ENCODE peak calls at places on chromosomes 1 and 21, in ten cellular contexts. N, F, P, D, X, J, Q, I, H and R are unnamed samples.

GRCh38 chr1:14363707-14364413 is 234.6 kb upstream of the KAZN start:
- DNase-seq in N (no peak), F (no peak), P (no peak), D (peak; percentile 9), X (no peak), J (no peak), Q (no peak), I (no peak), H (no peak), R (no peak)

GRCh38 chr1:210143465-210144062 is 89.0 kb upstream of the SERTAD4 start:
- DNase-seq in N (peak; percentile 45), F (peak; percentile 77), P (peak; percentile 83), D (peak; percentile 95), X (peak; percentile 84), J (peak; percentile 89), Q (no peak), I (peak; percentile 86), H (peak; percentile 42), R (peak; percentile 39)

GRCh38 chr1:63463248-63463647 is 59.8 kb downstream of the ITGB3BP start:
- DNase-seq in N (no peak), F (peak; percentile 87), P (no peak), D (peak; percentile 45), X (no peak), J (peak; percentile 82), Q (peak; percentile 40), I (no peak), H (no peak), R (no peak)

GRCh38 chr1:71634159-71634558 is 553.3 kb upstream of the ZRANB2 start:
- DNase-seq in N (no peak), F (no peak), P (no peak), D (no peak), X (no peak), J (no peak), Q (no peak), I (no peak), H (no peak), R (no peak)

GRCh38 chr1:224541901-224542610 is 74.1 kb upstream of the CNIH3 start:
- DNase-seq in N (no peak), F (peak; percentile 27), P (no peak), D (peak; percentile 68), X (no peak), J (no peak), Q (no peak), I (no peak), H (peak; percentile 84), R (no peak)

GRCh38 chr1:29579821-29580425 is 343.6 kb downstream of the PTPRU start:
- DNase-seq in N (no peak), F (peak; percentile 69), P (no peak), D (peak; percentile 76), X (no peak), J (peak; percentile 33), Q (no peak), I (no peak), H (peak; percentile 93), R (no peak)

GRCh38 chr21:45583831-45584509 is 41.7 kb upstream of the SLC19A1 start:
- DNase-seq in N (no peak), F (no peak), P (no peak), D (no peak), X (no peak), J (no peak), Q (no peak), I (peak; percentile 1), H (no peak), R (no peak)

GRCh38 chr1:1941211-1941841 is 22.2 kb upstream of the TMEM52 start:
- DNase-seq in N (no peak), F (no peak), P (no peak), D (no peak), X (no peak), J (no peak), Q (no peak), I (no peak), H (no peak), R (no peak)

GRCh38 chr1:173332026-173332425 is 124.9 kb upstream of the TNFSF4 start:
- DNase-seq in N (no peak), F (peak; percentile 34), P (no peak), D (peak; percentile 83), X (no peak), J (peak; percentile 28), Q (no peak), I (no peak), H (peak; percentile 78), R (no peak)

GRCh38 chr1:85601930-85602329 is 21.4 kb downstream of the CCN1 start:
- DNase-seq in N (no peak), F (no peak), P (no peak), D (no peak), X (no peak), J (no peak), Q (no peak), I (no peak), H (no peak), R (no peak)

GRCh38 chr1:179876289-179876715 is 1.3 kb downstream of the TOR1AIP2 start:
- DNase-seq in N (no peak), F (peak; percentile 90), P (no peak), D (peak; percentile 69), X (peak; percentile 71), J (peak; percentile 82), Q (peak; percentile 42), I (no peak), H (peak; percentile 47), R (no peak)

GRCh38 chr1:87684786-87685185 is 356.1 kb downstream of the LMO4 start:
- DNase-seq in N (no peak), F (peak; percentile 51), P (no peak), D (no peak), X (peak; percentile 36), J (no peak), Q (no peak), I (peak; percentile 11), H (peak; percentile 76), R (no peak)

GRCh38 chr1:168498159-168498609 is 45.6 kb downstream of the XCL2 start:
- DNase-seq in N (no peak), F (no peak), P (no peak), D (no peak), X (peak; percentile 60), J (no peak), Q (no peak), I (no peak), H (peak; percentile 60), R (no peak)

GRCh38 chr1:176720835-176721234 is 257.9 kb downstream of the PAPPA2 start:
- DNase-seq in N (no peak), F (no peak), P (no peak), D (no peak), X (no peak), J (peak; percentile 22), Q (no peak), I (no peak), H (no peak), R (no peak)

GRCh38 chr1:176719478-176719877 is 256.5 kb downstream of the PAPPA2 start:
- DNase-seq in N (no peak), F (no peak), P (no peak), D (no peak), X (no peak), J (no peak), Q (no peak), I (no peak), H (no peak), R (no peak)

GRCh38 chr1:176717052-176717754 is 254.2 kb downstream of the PAPPA2 start:
- DNase-seq in N (no peak), F (no peak), P (no peak), D (no peak), X (no peak), J (no peak), Q (no peak), I (peak; percentile 35), H (no peak), R (no peak)
- TF ChIP-seq CTCF in N (no peak), F (no peak), P (no peak), D (no peak), X (no peak), J (no peak), Q (no peak), I (peak; percentile 5), H (no peak), R (no peak)

DNA sequence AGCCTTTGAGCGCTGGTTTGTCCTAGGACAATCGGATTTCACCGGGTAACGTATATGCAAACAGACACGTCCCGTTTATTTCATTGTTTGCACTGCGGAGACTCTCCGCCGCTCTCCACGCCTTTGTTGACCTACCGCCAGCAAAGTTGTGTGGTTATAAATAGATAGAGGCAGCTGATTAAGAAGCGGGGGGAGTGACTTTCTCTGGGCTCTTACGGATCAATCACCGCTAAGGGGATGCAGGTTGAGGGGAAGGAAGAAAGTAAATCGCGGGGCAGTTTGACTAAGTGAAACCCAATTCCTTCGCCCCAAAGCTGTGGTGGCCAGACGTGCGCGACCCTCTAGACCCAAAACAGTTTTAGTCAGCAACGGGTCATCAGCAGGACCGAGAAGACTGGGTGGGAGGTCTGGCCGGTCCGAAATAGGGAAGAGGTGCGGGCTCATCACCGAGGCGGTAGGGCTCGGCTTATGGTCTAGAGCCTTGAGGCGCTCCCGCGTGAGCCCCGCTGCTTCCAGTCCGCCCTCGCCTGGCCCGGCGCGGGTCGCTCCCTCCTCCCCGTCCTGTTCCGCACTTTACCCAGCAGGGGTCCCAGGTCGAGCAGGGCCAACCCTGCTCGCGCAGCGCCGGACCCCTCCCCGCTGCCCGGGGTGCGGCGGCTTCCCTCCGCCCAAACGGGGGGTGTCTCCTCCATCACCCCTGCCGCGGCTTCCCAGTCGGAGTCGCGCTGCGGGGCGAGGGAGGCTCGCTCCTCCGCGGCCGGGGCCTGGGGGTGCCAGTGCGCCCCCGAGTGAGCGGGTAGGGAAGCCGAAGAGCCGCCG is 120.8 kb upstream of the RRP15 start:
- DNase-seq in N (peak; percentile 31), F (peak; percentile 25), P (no peak), D (peak; percentile 93), X (peak; percentile 42), J (no peak), Q (no peak), I (peak; percentile 38), H (peak; percentile 4), R (peak; percentile 18)
- TF ChIP-seq CTCF in N (no peak), F (no peak), P (no peak), D (peak; percentile 41), X (peak; percentile 6), J (no peak), Q (no peak), I (no peak), H (no peak), R (no peak)

GRCh38 chr1:119806489-119806888 is 4.8 kb downstream of the REG4 start:
- DNase-seq in N (no peak), F (no peak), P (no peak), D (no peak), X (no peak), J (no peak), Q (no peak), I (no peak), H (no peak), R (no peak)
- TF ChIP-seq CTCF in N (no peak), F (no peak), P (no peak), D (no peak), X (no peak), J (no peak), Q (no peak), I (no peak), H (no peak), R (no peak)

DNA sequence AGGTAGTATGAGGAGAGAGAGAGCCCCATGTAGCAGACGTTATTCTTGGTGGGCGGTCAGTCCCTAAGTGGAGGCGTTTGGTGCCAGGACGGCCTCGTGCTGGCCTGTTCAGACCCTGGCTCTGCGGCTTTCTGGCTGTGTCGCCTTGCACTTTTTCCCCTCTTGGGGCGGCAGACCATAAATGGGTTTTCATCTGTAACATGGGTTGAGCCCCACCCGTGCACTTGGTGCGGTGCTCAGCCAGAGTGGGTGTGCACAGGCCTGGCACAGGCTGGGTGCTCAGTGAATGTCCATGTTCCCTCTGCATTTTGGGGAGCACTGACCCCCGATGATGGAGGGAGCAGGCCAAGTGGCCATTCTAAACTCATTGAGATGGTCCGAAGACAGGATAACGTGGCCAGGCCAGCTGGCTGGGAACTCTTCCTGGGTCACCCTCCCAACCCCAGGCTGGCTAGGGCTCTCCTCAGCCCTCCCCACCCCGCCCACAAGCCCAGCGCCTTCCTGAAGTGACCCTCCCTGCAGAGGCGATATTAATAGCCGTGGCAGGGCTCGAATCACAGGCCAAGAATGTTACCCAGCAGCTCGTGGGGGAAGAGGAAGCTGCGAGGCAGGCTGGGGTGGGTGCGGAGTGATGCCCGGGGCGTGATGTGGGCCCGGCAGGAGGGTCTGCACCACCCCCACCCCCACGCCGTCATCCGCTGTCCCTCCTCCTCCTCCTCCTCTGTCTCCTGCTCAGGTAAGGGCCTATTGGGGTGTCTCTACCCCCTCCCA is 78.5 kb downstream of the ARHGEF10L start:
- DNase-seq in N (peak; percentile 90), F (peak; percentile 43), P (no peak), D (peak; percentile 23), X (no peak), J (no peak), Q (no peak), I (no peak), H (peak; percentile 36), R (no peak)
- TF ChIP-seq CTCF in N (no peak), F (no peak), P (no peak), D (no peak), X (no peak), J (no peak), Q (no peak), I (no peak), H (no peak), R (no peak)